ENCODE peak calls at places on chromosomes 1 and 21, in eight cellular contexts. O is adrenal gland; V is thoracic aorta; P is psoas muscle; G is naive thymus-derived CD4-positive, alpha-beta T cell; F is CD4-positive, alpha-beta memory T cell; K is mesenchymal stem cell; S is PC-9. J is an unnamed sample.

GRCh38 chr1:214418380-214418779 is 133.0 kb downstream of the PTPN14 start:
- DNase-seq in K (no peak), O (no peak), V (no peak), P (no peak), S (no peak), F (no peak), G (no peak), J (no peak)

GRCh38 chr1:8597455-8597854 is 220.0 kb downstream of the RERE start:
- DNase-seq in K (no peak), F (no peak), G (no peak), S (no peak), O (no peak), V (no peak), P (no peak), J (no peak)

GRCh38 chr1:44336668-44337067 is 18.4 kb downstream of the ERI3 start:
- DNase-seq in G (no peak), V (no peak), F (no peak), S (no peak), P (no peak), K (no peak), O (no peak), J (no peak)

GRCh38 chr1:22841142-22841541 is 130.5 kb downstream of the EPHB2 start:
- DNase-seq in V (no peak), K (no peak), P (no peak), S (no peak), G (no peak), F (no peak), O (no peak), J (no peak)

GRCh38 chr1:208500379-208500778 is 256.2 kb upstream of the PLXNA2 start:
- DNase-seq in S (no peak), P (no peak), G (no peak), F (no peak), O (no peak), K (no peak), V (no peak), J (no peak)

GRCh38 chr1:198939946-198940345 is 301.1 kb downstream of the PTPRC start:
- DNase-seq in K (no peak), P (no peak), G (no peak), V (no peak), O (no peak), F (no peak), S (no peak), J (no peak)

GRCh38 chr1:223765036-223765718 is 52.8 kb downstream of the CAPN2 start:
- DNase-seq in V (no peak), K (no peak), O (no peak), S (no peak), F (no peak), G (no peak), P (no peak), J (no peak)

GRCh38 chr21:15243356-15243755 is 178.6 kb upstream of the NRIP1 start:
- DNase-seq in V (no peak), G (no peak), P (no peak), K (no peak), S (no peak), O (no peak), F (no peak), J (no peak)

GRCh38 chr1:241627453-241628329 is 12.5 kb downstream of the CHML start:
- DNase-seq in V (no peak), S (peak; percentile 64), G (peak; percentile 81), O (peak; percentile 52), F (peak; percentile 54), K (peak; percentile 65), P (no peak), J (no peak)

GRCh38 chr1:235054961-235055360 is 73.7 kb downstream of the TOMM20 start:
- DNase-seq in P (no peak), K (no peak), O (no peak), S (no peak), V (no peak), G (no peak), F (no peak), J (no peak)

GRCh38 chr1:58162952-58163550 is 383.5 kb downstream of the OMA1 start:
- DNase-seq in P (peak; percentile 21), F (no peak), G (peak; percentile 4), S (peak; percentile 38), K (peak; percentile 58), O (peak; percentile 67), V (no peak), J (no peak)

GRCh38 chr1:28374297-28374696 is 4.8 kb downstream of the PHACTR4 start:
- DNase-seq in V (no peak), P (no peak), K (no peak), G (no peak), O (no peak), F (no peak), S (peak; percentile 36), J (no peak)

GRCh38 chr1:55214214-55214902 is 806 bp downstream of the USP24 start:
- DNase-seq in F (no peak), O (peak; percentile 50), V (no peak), K (peak; percentile 48), S (peak; percentile 39), P (peak; percentile 58), G (no peak), J (peak; percentile 68)

GRCh38 chr1:55214903-55215193 is 316 bp downstream of the USP24 start:
- DNase-seq in K (peak; percentile 64), V (no peak), S (no peak), F (no peak), P (peak; percentile 37), G (no peak), O (peak; percentile 49), J (no peak)

GRCh38 chr1:55215194-55216021 is at the start of gene USP24:
- DNase-seq in G (peak; percentile 88), O (peak; percentile 81), P (peak; percentile 81), V (no peak), F (peak; percentile 86), K (peak; percentile 80), S (peak; percentile 71), J (peak; percentile 75)

GRCh38 chr1:55217226-55217996 is 2.2 kb upstream of the USP24 start:
- DNase-seq in K (no peak), G (peak; percentile 84), V (no peak), O (no peak), P (no peak), F (peak; percentile 60), S (peak; percentile 63), J (peak; percentile 57)

DNA sequence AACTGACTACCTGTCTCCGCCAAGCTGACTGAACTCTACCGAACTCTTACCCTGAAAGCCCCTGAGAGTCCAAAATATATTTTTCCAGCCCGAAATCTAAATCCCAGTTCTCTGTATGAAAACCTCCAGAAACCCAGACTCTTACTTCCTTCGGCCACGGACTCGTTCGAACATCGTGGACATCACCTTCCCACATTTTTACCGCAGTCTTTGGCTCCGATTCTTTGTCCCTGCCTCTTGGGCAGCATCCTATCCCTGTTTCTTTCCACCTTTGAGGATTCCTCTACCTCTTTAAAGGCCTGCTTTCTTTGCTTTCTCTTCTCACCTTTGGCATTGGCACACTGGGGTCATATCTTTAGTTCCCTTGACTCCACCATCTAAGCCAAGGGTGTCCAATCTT is 914 bp upstream of the USP24 start:
- DNase-seq in O (no peak), S (no peak), V (no peak), F (no peak), G (no peak), K (no peak), P (no peak), J (no peak)
- H3K4me1 ChIP-seq in O (peaks cover 28% of the 10 kb centered on the region), S (peaks cover 51% of the 10 kb centered on the region), V (peaks cover 34% of the 10 kb centered on the region), F (peaks cover 60% of the 10 kb centered on the region), G (peaks cover 36% of the 10 kb centered on the region), K (peaks cover 4% of the 10 kb centered on the region), P (peaks cover 45% of the 10 kb centered on the region), J (peaks cover 55% of the 10 kb centered on the region)

DNA sequence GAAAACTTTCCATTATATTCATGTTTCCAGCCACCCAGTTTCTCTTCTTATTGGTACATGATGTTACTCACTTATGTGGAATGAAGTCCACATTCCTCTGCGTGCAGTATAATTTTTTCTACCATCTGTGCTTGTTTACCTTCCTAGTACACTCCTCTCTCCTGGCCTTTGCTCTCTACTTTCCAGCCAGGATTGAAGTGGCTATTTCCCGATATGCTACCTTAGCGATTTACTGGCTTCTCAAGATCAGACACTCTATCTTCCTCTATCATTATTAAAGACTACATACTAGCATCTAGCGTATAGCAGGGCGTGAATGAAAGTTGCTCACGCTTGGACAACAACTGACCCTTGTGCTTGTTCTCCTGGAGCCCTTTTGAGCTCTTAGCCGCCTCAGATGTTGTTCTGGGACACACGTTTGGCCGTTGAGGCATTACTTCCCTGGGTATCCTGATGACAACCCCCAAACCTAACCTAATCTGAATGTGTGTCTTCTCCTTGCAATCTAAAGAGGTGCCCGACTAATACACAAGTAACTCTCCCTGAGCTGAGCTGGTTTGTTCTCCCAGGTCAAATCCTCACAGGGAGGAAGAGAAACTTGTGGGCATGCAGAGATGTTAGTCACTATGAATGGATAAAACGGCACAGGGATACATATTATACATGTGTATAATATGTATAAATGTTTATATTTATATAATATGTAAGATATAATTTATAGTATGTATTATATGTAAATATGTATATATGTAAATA is 13.4 kb upstream of the MTARC2 start:
- DNase-seq in V (no peak), G (no peak), P (no peak), S (peak; percentile 83), K (peak; percentile 79), F (no peak), O (no peak), J (no peak)
- H3K4me3 ChIP-seq in V (no peak overlapping the region), G (no peak overlapping the region), P (no peak overlapping the region), S (peak overlapping the region; percentile 2), K (no peak overlapping the region), F (no peak overlapping the region), O (no peak overlapping the region), J (no peak overlapping the region)

DNA sequence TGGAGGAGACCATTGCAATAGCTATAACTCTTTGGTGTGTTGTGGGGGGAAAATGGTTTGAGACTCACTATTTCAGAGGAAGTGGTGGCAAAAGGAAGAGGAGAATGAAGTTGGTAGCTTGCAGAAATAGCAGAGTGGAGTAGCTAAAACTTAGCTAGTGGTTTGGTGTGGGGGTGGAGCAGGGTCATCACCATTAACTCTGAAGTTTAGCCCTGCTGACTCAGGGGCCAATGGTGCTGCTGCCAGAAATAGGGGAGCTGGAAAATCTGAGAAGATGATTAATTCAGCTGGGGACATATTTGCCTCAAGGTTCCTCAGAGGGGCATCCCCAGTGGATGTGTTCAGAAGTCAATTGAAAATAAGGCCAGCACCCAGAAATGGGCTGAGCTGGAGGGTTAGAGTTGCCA is 65.4 kb downstream of the RUNX1 start:
- DNase-seq in G (peak; percentile 30), F (peak; percentile 26), P (no peak), K (peak; percentile 73), O (no peak), V (no peak), S (no peak), J (peak; percentile 28)
- H3K27ac ChIP-seq in G (peak overlapping the region; percentile 15), F (peak overlapping the region; percentile 34), P (no peak overlapping the region), K (peak overlapping the region; percentile 70), O (peak overlapping the region; percentile 20), V (no peak overlapping the region), S (peak overlapping the region; percentile 83), J (no peak overlapping the region)

DNA sequence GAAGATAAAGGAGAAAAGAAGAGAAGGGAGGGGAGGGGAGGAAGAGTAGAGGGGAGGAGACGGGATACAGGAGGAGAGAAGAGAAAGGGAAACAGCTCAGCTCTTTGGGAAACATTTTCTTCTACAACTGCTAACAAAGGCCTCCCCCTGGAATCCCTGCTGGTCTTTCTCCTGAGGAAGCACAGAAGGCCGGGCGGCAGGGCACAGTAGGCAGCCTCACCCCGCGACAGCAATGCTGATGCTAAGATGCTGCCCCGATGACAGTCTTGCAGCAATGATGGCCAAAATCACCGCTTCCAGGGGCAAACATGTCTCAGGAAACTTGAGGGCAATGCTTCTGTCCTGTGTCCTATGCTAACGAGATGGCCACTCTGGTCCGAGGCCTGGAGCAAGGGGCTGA is 5.2 kb downstream of the KIAA2013 start:
- DNase-seq in G (no peak), F (no peak), P (no peak), O (no peak), S (no peak), K (no peak), V (no peak), J (no peak)
- H3K4me1 ChIP-seq in G (peaks cover 14% of the 10 kb centered on the region), F (peaks cover 37% of the 10 kb centered on the region), P (peaks cover 60% of the 10 kb centered on the region), O (peaks cover 26% of the 10 kb centered on the region), S (peaks cover 7% of the 10 kb centered on the region), K (peaks cover 28% of the 10 kb centered on the region), V (peaks cover 80% of the 10 kb centered on the region), J (peaks cover 18% of the 10 kb centered on the region)

J was measured in CD8-positive, alpha-beta memory T cell.